ENCODE peak calls at places on chromosomes 11 and 22, in ten cellular contexts. G, Q, C, W, F, M, T, I, P and X are unnamed samples.

GRCh38 chr11:130420478-130421198 is 7.8 kb downstream of the ADAMTS8 start:
- DNase-seq in T (no peak), M (no peak), C (no peak), P (no peak), G (no peak), W (peak), F (peak), Q (no peak), I (no peak), X (no peak)

GRCh38 chr11:112226062-112226921 is at the start of gene PTS:
- DNase-seq in Q (peak), G (peak), T (peak), F (peak), W (peak), M (peak), P (peak), I (peak), C (peak), X (peak)

GRCh38 chr11:1893581-1894359 is 2.1 kb upstream of the PRR33 start:
- DNase-seq in T (no peak), Q (no peak), P (no peak), W (peak), G (no peak), M (no peak), I (no peak), F (peak), C (no peak), X (no peak)

GRCh38 chr11:68767672-68768071 is 16.4 kb upstream of the TESMIN start:
- DNase-seq in I (no peak), W (no peak), T (no peak), M (no peak), G (no peak), Q (no peak), P (no peak), C (no peak), F (no peak), X (no peak)

GRCh38 chr11:2097356-2097997 is 41.7 kb downstream of the IGF2 start:
- DNase-seq in G (no peak), I (no peak), F (peak), P (no peak), M (no peak), C (no peak), W (peak), Q (no peak), T (no peak), X (no peak)

GRCh38 chr11:2387266-2387982 is 10.3 kb downstream of the CD81 start:
- DNase-seq in M (no peak), G (no peak), F (peak), Q (no peak), T (no peak), C (peak), I (peak), P (peak), W (peak), X (no peak)

GRCh38 chr11:73240190-73240781 is 22.2 kb downstream of the P2RY2 start:
- DNase-seq in G (no peak), W (peak), T (no peak), Q (no peak), C (no peak), F (peak), P (no peak), M (no peak), I (no peak), X (peak)

GRCh38 chr11:8080674-8081590 is at the start of gene TUB:
- DNase-seq in P (no peak), T (peak), I (no peak), M (peak), C (no peak), G (no peak), F (no peak), Q (no peak), W (no peak), X (no peak)

GRCh38 chr11:18063131-18063530 is 17.1 kb upstream of the TPH1 start:
- DNase-seq in Q (no peak), W (no peak), P (no peak), F (no peak), I (no peak), G (no peak), M (no peak), C (no peak), T (peak), X (no peak)

GRCh38 chr22:30187094-30187493 is 59.5 kb downstream of the LIF start:
- DNase-seq in M (no peak), W (no peak), C (no peak), F (no peak), T (no peak), P (no peak), Q (no peak), I (no peak), G (no peak), X (no peak)

GRCh38 chr22:44425356-44425755 is 72.7 kb downstream of the RTL6 start:
- DNase-seq in C (no peak), T (no peak), P (no peak), G (no peak), Q (no peak), M (no peak), I (no peak), W (peak), F (peak), X (no peak)

GRCh38 chr11:5288912-5289525 is 12.7 kb downstream of the OR51B4 start:
- DNase-seq in I (no peak), W (peak), M (no peak), C (no peak), Q (no peak), F (no peak), G (no peak), T (no peak), P (no peak), X (no peak)

GRCh38 chr22:28366856-28367255 is 312.8 kb downstream of the TTC28 start:
- DNase-seq in G (no peak), T (no peak), P (no peak), F (no peak), C (no peak), W (no peak), Q (no peak), I (no peak), M (no peak), X (no peak)

GRCh38 chr11:44167047-44167446 is 71.6 kb downstream of the EXT2 start:
- DNase-seq in P (no peak), T (no peak), C (no peak), F (no peak), Q (no peak), I (no peak), W (no peak), G (no peak), M (no peak), X (no peak)

GRCh38 chr22:38760477-38761201 is 4.8 kb upstream of the SUN2 start:
- DNase-seq in I (no peak), M (no peak), Q (no peak), T (no peak), G (no peak), C (no peak), F (peak), W (peak), P (no peak), X (no peak)

GRCh38 chr11:68049509-68050370 is 10.9 kb downstream of the TCIRG1 start:
- DNase-seq in G (no peak), T (no peak), I (no peak), W (no peak), P (no peak), C (no peak), F (no peak), Q (no peak), M (no peak), X (no peak)

GRCh38 chr11:72222907-72223614 is 1.5 kb upstream of the INPPL1 start:
- DNase-seq in P (peak), M (peak), G (peak), F (peak), I (peak), Q (peak), T (peak), C (peak), W (peak), X (peak)

GRCh38 chr11:73372371-73372993 is 3.7 kb upstream of the RELT start:
- DNase-seq in W (no peak), F (no peak), T (no peak), C (no peak), M (no peak), G (no peak), Q (no peak), I (no peak), P (peak), X (no peak)

GRCh38 chr11:126083829-126084607 is 21.4 kb upstream of the CDON start:
- DNase-seq in P (peak), C (peak), Q (no peak), W (no peak), G (peak), M (no peak), T (no peak), F (no peak), I (peak), X (no peak)

GRCh38 chr11:115430345-115430744 is 73.9 kb downstream of the CADM1 start:
- DNase-seq in C (no peak), T (no peak), G (no peak), F (no peak), M (no peak), I (no peak), W (no peak), Q (no peak), P (no peak), X (no peak)

GRCh38 chr11:126109941-126110731 is 47.5 kb upstream of the CDON start:
- DNase-seq in Q (no peak), T (no peak), W (peak), F (no peak), G (no peak), I (peak), M (no peak), C (no peak), P (no peak), X (peak)

GRCh38 chr11:17590463-17590862 is 43.4 kb downstream of the OTOG start:
- DNase-seq in T (no peak), P (no peak), I (no peak), M (no peak), Q (no peak), F (no peak), C (no peak), W (no peak), G (no peak), X (no peak)

GRCh38 chr11:116171271-116172140 is 601.3 kb downstream of the BUD13 start:
- DNase-seq in F (no peak), P (no peak), G (no peak), W (no peak), M (no peak), I (no peak), T (no peak), C (no peak), Q (no peak), X (no peak)

GRCh38 chr11:129285387-129285786 is 90.3 kb upstream of the BARX2 start:
- DNase-seq in C (no peak), M (no peak), P (no peak), F (no peak), T (no peak), G (no peak), W (no peak), I (no peak), Q (no peak), X (no peak)

GRCh38 chr11:110991621-110992355 is 253.7 kb upstream of the POU2AF2 start:
- DNase-seq in C (no peak), Q (no peak), I (no peak), G (no peak), M (no peak), P (no peak), T (no peak), F (peak), W (no peak), X (no peak)

GRCh38 chr11:111635706-111636045 is 33.4 kb downstream of the SIK2 start:
- DNase-seq in P (no peak), I (no peak), F (peak), G (no peak), M (no peak), C (no peak), W (peak), T (no peak), Q (no peak), X (no peak)

GRCh38 chr11:112797653-112798293 is 163.4 kb upstream of the NCAM1 start:
- DNase-seq in Q (no peak), I (peak), F (peak), W (no peak), G (no peak), C (no peak), M (no peak), T (peak), P (peak), X (no peak)

GRCh38 chr22:36541831-36542391 is 12.9 kb upstream of the EIF3D start:
- DNase-seq in M (peak), C (peak), F (peak), W (peak), Q (no peak), I (peak), G (peak), P (no peak), T (no peak), X (no peak)

GRCh38 chr22:47165998-47166397 is 403.5 kb downstream of the TBC1D22A start:
- DNase-seq in I (no peak), G (no peak), W (no peak), C (no peak), F (no peak), M (no peak), Q (no peak), T (no peak), P (no peak), X (no peak)

GRCh38 chr11:134040386-134041297 is 28.2 kb upstream of the JAM3 start:
- DNase-seq in T (no peak), I (no peak), G (no peak), W (peak), P (no peak), M (no peak), F (peak), Q (no peak), C (no peak), X (no peak)

GRCh38 chr11:73359341-73359740 is 16.9 kb upstream of the RELT start:
- DNase-seq in P (no peak), C (no peak), G (no peak), W (peak), Q (no peak), M (no peak), F (no peak), I (no peak), T (no peak), X (peak)

GRCh38 chr11:75182652-75183051 is 31.7 kb downstream of the SLCO2B1 start:
- DNase-seq in C (no peak), P (no peak), G (no peak), Q (no peak), T (no peak), I (no peak), W (no peak), F (no peak), M (no peak), X (no peak)

GRCh38 chr11:20038364-20038893 is 121.8 kb downstream of the DBX1 start:
- DNase-seq in G (no peak), P (no peak), C (no peak), I (no peak), Q (no peak), M (no peak), T (no peak), F (no peak), W (no peak), X (no peak)

GRCh38 chr22:23539135-23539838 is 40.8 kb downstream of the IGLL1 start:
- DNase-seq in I (peak), M (peak), T (peak), W (peak), C (peak), F (peak), G (peak), Q (peak), P (peak), X (peak)

GRCh38 chr11:19579957-19580356 is 132.7 kb upstream of the NAV2 start:
- DNase-seq in G (no peak), T (no peak), Q (no peak), W (no peak), I (no peak), M (no peak), C (no peak), F (no peak), P (no peak), X (no peak)

GRCh38 chr22:31122532-31123291 is at the start of gene INPP5J:
- DNase-seq in G (no peak), P (no peak), I (no peak), W (peak), F (peak), M (peak), C (no peak), Q (no peak), T (peak), X (no peak)